ENCODE peak calls at places on chromosome 17, in four cellular contexts. One of them, this sample, is unnamed.

GRCh38 chr17:47978324-47978723 is 7.4 kb downstream of the CDK5RAP3 start:
- DNase-seq in GM12878: no peak
- DNase-seq in IMR-90: peak
- DNase-seq in K562: peak
- DNase-seq in this sample: peak

GRCh38 chr17:42979511-42980273 is at the start of gene PTGES3L:
- DNase-seq in GM12878: no peak
- DNase-seq in IMR-90: peak
- DNase-seq in K562: peak
- DNase-seq in this sample: no peak

GRCh38 chr17:15444805-15445204 is 22.6 kb downstream of the CDRT4 start:
- DNase-seq in GM12878: no peak
- DNase-seq in IMR-90: no peak
- DNase-seq in K562: peak
- DNase-seq in this sample: peak

GRCh38 chr17:69448431-69449102 is 34.1 kb downstream of the MAP2K6 start:
- DNase-seq in GM12878: no peak
- DNase-seq in IMR-90: no peak
- DNase-seq in K562: no peak
- DNase-seq in this sample: peak

GRCh38 chr17:19456016-19456927 is 45.2 kb downstream of the RNF112 start:
- DNase-seq in GM12878: no peak
- DNase-seq in IMR-90: no peak
- DNase-seq in K562: no peak
- DNase-seq in this sample: no peak

GRCh38 chr17:57518587-57519118 is 226.4 kb downstream of the CCDC182 start:
- DNase-seq in GM12878: no peak
- DNase-seq in IMR-90: no peak
- DNase-seq in K562: no peak
- DNase-seq in this sample: no peak

GRCh38 chr17:45347451-45347850 is 30.6 kb upstream of the MAP3K14 start:
- DNase-seq in GM12878: no peak
- DNase-seq in IMR-90: no peak
- DNase-seq in K562: no peak
- DNase-seq in this sample: no peak

GRCh38 chr17:76420356-76421053 is 32.4 kb downstream of the UBE2O start:
- DNase-seq in GM12878: no peak
- DNase-seq in IMR-90: no peak
- DNase-seq in K562: no peak
- DNase-seq in this sample: no peak

GRCh38 chr17:72967963-72968585 is 124.4 kb downstream of the SLC39A11 start:
- DNase-seq in GM12878: no peak
- DNase-seq in IMR-90: peak
- DNase-seq in K562: no peak
- DNase-seq in this sample: peak

GRCh38 chr17:34248807-34249496 is 6.1 kb upstream of the CCL2 start:
- DNase-seq in GM12878: no peak
- DNase-seq in IMR-90: no peak
- DNase-seq in K562: no peak
- DNase-seq in this sample: no peak

GRCh38 chr17:6170349-6170748 is 100.2 kb downstream of the WSCD1 start:
- DNase-seq in GM12878: no peak
- DNase-seq in IMR-90: no peak
- DNase-seq in K562: no peak
- DNase-seq in this sample: no peak

GRCh38 chr17:6177941-6178694 is 107.9 kb downstream of the WSCD1 start:
- DNase-seq in GM12878: no peak
- DNase-seq in IMR-90: no peak
- DNase-seq in K562: no peak
- DNase-seq in this sample: no peak

GRCh38 chr17:6173653-6174052 is 103.5 kb downstream of the WSCD1 start:
- DNase-seq in GM12878: no peak
- DNase-seq in IMR-90: no peak
- DNase-seq in K562: no peak
- DNase-seq in this sample: no peak

GRCh38 chr17:6172642-6173330 is 102.6 kb downstream of the WSCD1 start:
- DNase-seq in GM12878: no peak
- DNase-seq in IMR-90: no peak
- DNase-seq in K562: no peak
- DNase-seq in this sample: no peak
- TF ChIP-seq FOS in GM12878: no peak
- TF ChIP-seq FOS in IMR-90: no peak
- TF ChIP-seq FOS in K562: no peak
- TF ChIP-seq FOS in this sample: no peak

GRCh38 chr17:28536532-28537218 is 15.7 kb downstream of the UNC119 start:
- DNase-seq in GM12878: no peak
- DNase-seq in IMR-90: no peak
- DNase-seq in K562: no peak
- DNase-seq in this sample: no peak
- TF ChIP-seq POLR2A in GM12878: no peak
- TF ChIP-seq POLR2A in IMR-90: no peak
- TF ChIP-seq POLR2A in K562: no peak
- TF ChIP-seq POLR2A in this sample: no peak

DNA sequence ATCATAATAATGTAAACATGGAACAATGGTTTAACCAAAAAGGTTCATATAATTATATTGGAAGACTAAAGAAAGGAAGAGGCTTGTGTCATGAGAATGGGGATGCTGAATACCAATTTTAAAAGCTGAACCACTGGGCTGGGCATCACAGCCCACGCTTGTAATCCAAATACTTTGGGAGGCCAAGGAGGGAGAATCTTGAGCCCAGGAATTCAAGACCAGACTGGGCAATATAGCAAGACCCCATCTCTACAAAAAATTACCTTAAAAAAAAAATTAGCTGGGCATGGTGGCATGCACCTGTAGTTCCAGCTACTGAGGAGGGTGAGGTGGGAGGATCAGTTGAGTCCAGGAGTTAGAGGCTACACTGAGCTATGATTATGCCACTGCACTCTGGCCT is 65.1 kb downstream of the SMURF2 start:
- DNase-seq in GM12878: no peak
- DNase-seq in IMR-90: no peak
- DNase-seq in K562: no peak
- DNase-seq in this sample: no peak
- H3K4me2 ChIP-seq in GM12878: no peak
- H3K4me2 ChIP-seq in IMR-90: no peak
- H3K4me2 ChIP-seq in K562: no peak
- H3K4me2 ChIP-seq in this sample: no peak

GRCh38 chr17:50192873-50193274 is 8.6 kb downstream of the COL1A1 start:
- DNase-seq in GM12878: no peak
- DNase-seq in IMR-90: no peak
- DNase-seq in K562: no peak
- DNase-seq in this sample: no peak
- TF ChIP-seq FOS in GM12878: no peak
- TF ChIP-seq FOS in IMR-90: no peak
- TF ChIP-seq FOS in K562: no peak
- TF ChIP-seq FOS in this sample: no peak

GRCh38 chr17:12789976-12790805 is 893 bp downstream of the ARHGAP44 start:
- DNase-seq in GM12878: no peak
- DNase-seq in IMR-90: no peak
- DNase-seq in K562: peak
- DNase-seq in this sample: no peak
- TF ChIP-seq POLR2A in GM12878: no peak
- TF ChIP-seq POLR2A in IMR-90: no peak
- TF ChIP-seq POLR2A in K562: no peak
- TF ChIP-seq POLR2A in this sample: no peak

GRCh38 chr17:58840820-58841612 is 85.4 kb downstream of the PPM1E start:
- DNase-seq in GM12878: no peak
- DNase-seq in IMR-90: no peak
- DNase-seq in K562: no peak
- DNase-seq in this sample: peak
- H3K4me2 ChIP-seq in GM12878: no peak
- H3K4me2 ChIP-seq in IMR-90: no peak
- H3K4me2 ChIP-seq in K562: no peak
- H3K4me2 ChIP-seq in this sample: no peak

GRCh38 chr17:62712011-62712615 is 84.6 kb downstream of the MRC2 start:
- DNase-seq in GM12878: no peak
- DNase-seq in IMR-90: no peak
- DNase-seq in K562: no peak
- DNase-seq in this sample: no peak

GRCh38 chr17:62715882-62716390 is 88.5 kb downstream of the MRC2 start:
- DNase-seq in GM12878: no peak
- DNase-seq in IMR-90: no peak
- DNase-seq in K562: no peak
- DNase-seq in this sample: no peak

GRCh38 chr17:62714016-62714777 is 86.7 kb downstream of the MRC2 start:
- DNase-seq in GM12878: no peak
- DNase-seq in IMR-90: peak
- DNase-seq in K562: no peak
- DNase-seq in this sample: no peak

GRCh38 chr17:62716834-62717588 is 89.5 kb downstream of the MRC2 start:
- DNase-seq in GM12878: no peak
- DNase-seq in IMR-90: no peak
- DNase-seq in K562: no peak
- DNase-seq in this sample: no peak

GRCh38 chr17:62713096-62713870 is 85.8 kb downstream of the MRC2 start:
- DNase-seq in GM12878: no peak
- DNase-seq in IMR-90: no peak
- DNase-seq in K562: no peak
- DNase-seq in this sample: no peak
- TF ChIP-seq FOS in GM12878: no peak
- TF ChIP-seq FOS in IMR-90: no peak
- TF ChIP-seq FOS in K562: no peak
- TF ChIP-seq FOS in this sample: no peak

GRCh38 chr17:71779482-71779881 is 341.3 kb upstream of the SOX9 start:
- DNase-seq in GM12878: no peak
- DNase-seq in IMR-90: no peak
- DNase-seq in K562: no peak
- DNase-seq in this sample: no peak
- TF ChIP-seq POLR2A in GM12878: no peak
- TF ChIP-seq POLR2A in IMR-90: no peak
- TF ChIP-seq POLR2A in K562: no peak
- TF ChIP-seq POLR2A in this sample: no peak

This sample was measured in endothelial cell of umbilical vein.